ENCODE peak calls at places on chromosomes 11 and 22, in eight cellular contexts. Q is RPMI7951, B is IMR-90, Z is amniotic stem cell, N is AG09309, M is Peyer's patch, P is sciatic nerve, H is head of caudate nucleus. J is an unnamed sample.

GRCh38 chr11:118142081-118142480 is 10.5 kb downstream of the SCN4B start:
- DNase-seq in B (no peak), Z (no peak), Q (peak; percentile 25), P (peak; percentile 5), N (no peak), H (no peak), M (no peak), J (no peak)

GRCh38 chr11:108609681-108610080 is 16.1 kb upstream of the EXPH5 start:
- DNase-seq in N (no peak), Q (peak; percentile 69), P (no peak), Z (no peak), M (no peak), B (peak; percentile 35), H (no peak), J (no peak)

GRCh38 chr11:86917577-86917976 is 37.6 kb downstream of the FZD4 start:
- DNase-seq in M (no peak), N (no peak), H (no peak), Q (no peak), B (no peak), P (no peak), Z (no peak), J (no peak)

GRCh38 chr22:38240734-38241252 is 32.0 kb downstream of the TMEM184B start:
- DNase-seq in M (peak; percentile 57), B (peak; percentile 91), N (peak; percentile 56), Q (peak; percentile 58), Z (peak; percentile 87), H (peak; percentile 33), P (no peak), J (no peak)

GRCh38 chr11:108278546-108278945 is 55.7 kb downstream of the ATM start:
- DNase-seq in Q (peak; percentile 15), M (no peak), H (no peak), B (peak; percentile 2), P (no peak), Z (no peak), N (no peak), J (no peak)

GRCh38 chr11:95337175-95337957 is 106.4 kb upstream of the SESN3 start:
- DNase-seq in Z (no peak), Q (peak; percentile 72), H (peak; percentile 43), M (no peak), N (peak; percentile 5), B (peak; percentile 33), P (peak; percentile 82), J (peak; percentile 35)

GRCh38 chr11:132858203-132858602 is 674.1 kb downstream of the OPCML start:
- DNase-seq in B (peak; percentile 55), H (no peak), M (no peak), Z (no peak), Q (peak; percentile 47), P (no peak), N (no peak), J (no peak)

GRCh38 chr11:1848640-1849265 is 4.1 kb upstream of the LSP1 start:
- DNase-seq in Z (no peak), H (no peak), P (no peak), M (no peak), N (no peak), Q (no peak), B (no peak), J (no peak)

GRCh38 chr22:30894371-30894740 is 74.2 kb downstream of the MORC2 start:
- DNase-seq in N (no peak), B (no peak), P (no peak), Q (no peak), Z (no peak), H (no peak), M (no peak), J (no peak)

GRCh38 chr11:47641585-47642098 is 717 bp downstream of the MTCH2 start:
- DNase-seq in M (no peak), H (peak; percentile 28), B (no peak), P (no peak), Q (no peak), N (no peak), Z (no peak), J (peak; percentile 7)

GRCh38 chr11:47565340-47566165 is at the start of gene PTPMT1:
- DNase-seq in Q (peak; percentile 74), N (no peak), M (peak; percentile 84), Z (peak; percentile 27), P (peak; percentile 80), B (peak; percentile 61), H (peak; percentile 55), J (peak; percentile 59)

GRCh38 chr22:29916007-29916544 is 33.1 kb downstream of the MTMR3 start:
- DNase-seq in H (no peak), Q (peak; percentile 31), M (no peak), P (no peak), Z (no peak), N (no peak), B (peak; percentile 40), J (no peak)

GRCh38 chr11:16785520-16786128 is 47.2 kb downstream of the C11orf58 start:
- DNase-seq in Z (no peak), H (peak; percentile 67), N (no peak), M (no peak), Q (peak; percentile 59), P (peak; percentile 82), B (peak; percentile 75), J (no peak)

GRCh38 chr11:76152086-76152658 is 54.1 kb downstream of the WNT11 start:
- DNase-seq in Z (no peak), Q (peak; percentile 78), H (peak; percentile 83), N (peak; percentile 17), B (peak; percentile 65), P (peak; percentile 95), M (peak; percentile 91), J (peak; percentile 64)

GRCh38 chr11:12508151-12508740 is 130.9 kb downstream of the PARVA start:
- DNase-seq in Z (peak; percentile 79), N (peak; percentile 62), H (no peak), P (no peak), Q (peak; percentile 32), B (peak; percentile 75), M (no peak), J (no peak)

GRCh38 chr11:11345099-11345498 is 8.0 kb downstream of the CSNK2A3 start:
- DNase-seq in B (no peak), Q (no peak), P (no peak), H (no peak), Z (no peak), M (no peak), N (no peak), J (no peak)

GRCh38 chr11:37774441-37774840 is 1176.4 kb upstream of the RAG2 start:
- DNase-seq in H (no peak), N (no peak), Z (no peak), B (no peak), P (no peak), M (no peak), Q (no peak), J (no peak)

GRCh38 chr11:114413958-114414357 is 13.5 kb downstream of the RBM7 start:
- DNase-seq in N (no peak), M (no peak), Z (no peak), P (no peak), Q (no peak), B (no peak), H (no peak), J (no peak)

GRCh38 chr11:134578807-134579708 is 167.0 kb upstream of the B3GAT1 start:
- DNase-seq in P (no peak), Z (no peak), B (no peak), N (no peak), Q (no peak), H (no peak), M (no peak), J (no peak)

GRCh38 chr11:2383823-2384722 is 7.0 kb downstream of the CD81 start:
- DNase-seq in Z (no peak), M (peak; percentile 71), P (no peak), B (no peak), H (no peak), N (no peak), Q (no peak), J (peak; percentile 24)